ENCODE peak calls at places on chromosomes 7 and 10, in eight cellular contexts. T is left ventricle myocardium inferior; Q is NCI-H82; B is naive B cell; H is A172; I is effector memory CD8-positive, alpha-beta T cell; X is RPMI7951; A is cardiac fibroblast. S is an unnamed sample.

GRCh38 chr7:10646249-10646648 is 327.4 kb upstream of the PHF14 start:
- DNase-seq in T (no peak), Q (no peak), A (no peak), H (no peak), X (no peak), B (no peak), I (no peak), S (no peak)

GRCh38 chr7:158818325-158819213 is 10.7 kb downstream of the ESYT2 start:
- DNase-seq in B (peak), T (peak), I (peak), Q (peak), A (peak), X (peak), H (peak), S (peak)

GRCh38 chr10:10528563-10528910 is 489.1 kb upstream of the CELF2 start:
- DNase-seq in B (no peak), T (no peak), X (no peak), Q (no peak), A (peak), H (no peak), I (no peak), S (no peak)

GRCh38 chr10:102408728-102409603 is 9.6 kb downstream of the PSD start:
- DNase-seq in H (no peak), I (no peak), X (no peak), A (peak), T (no peak), B (no peak), Q (peak), S (peak)

GRCh38 chr7:36128448-36129047 is 24.5 kb upstream of the EEPD1 start:
- DNase-seq in B (no peak), X (peak), H (peak), A (peak), Q (peak), T (peak), I (no peak), S (peak)

GRCh38 chr7:38723327-38723726 is 92.2 kb upstream of the AMPH start:
- DNase-seq in T (no peak), A (no peak), Q (no peak), B (no peak), H (no peak), I (no peak), X (no peak), S (no peak)

GRCh38 chr10:71191459-71192113 is 20.8 kb upstream of the UNC5B start:
- DNase-seq in Q (peak), T (no peak), B (no peak), I (no peak), X (no peak), A (no peak), H (no peak), S (peak)

GRCh38 chr7:84251183-84251845 is 56.7 kb upstream of the SEMA3A start:
- DNase-seq in A (peak), B (no peak), I (no peak), X (peak), Q (no peak), H (peak), T (no peak), S (no peak)

GRCh38 chr10:24957624-24958435 is 5.4 kb upstream of the PRTFDC1 start:
- DNase-seq in H (peak), A (peak), T (no peak), X (peak), Q (no peak), B (no peak), I (no peak), S (no peak)

GRCh38 chr10:73876971-73877370 is 2.6 kb upstream of the CAMK2G start:
- DNase-seq in A (peak), H (peak), B (no peak), T (no peak), I (no peak), X (peak), Q (no peak), S (no peak)

GRCh38 chr7:103141753-103142404 is 7.0 kb downstream of the NAPEPLD start:
- DNase-seq in I (no peak), H (peak), X (peak), A (peak), Q (no peak), B (no peak), T (no peak), S (no peak)

GRCh38 chr7:24922099-24922773 is 57.7 kb downstream of the OSBPL3 start:
- DNase-seq in A (peak), B (no peak), X (peak), I (no peak), Q (no peak), T (no peak), H (peak), S (peak)

GRCh38 chr10:102752266-102752930 is 8.7 kb downstream of the WBP1L start:
- DNase-seq in H (no peak), I (no peak), B (no peak), Q (no peak), T (no peak), X (peak), A (peak), S (no peak)

GRCh38 chr10:76723781-76724336 is 913.7 kb downstream of the KCNMA1 start:
- DNase-seq in Q (no peak), T (no peak), B (no peak), A (no peak), H (no peak), I (no peak), X (no peak), S (no peak)

GRCh38 chr7:151919595-151919994 is 36.7 kb upstream of the GALNTL5 start:
- DNase-seq in X (no peak), T (no peak), Q (no peak), A (no peak), I (no peak), B (no peak), H (no peak), S (no peak)

GRCh38 chr10:77710759-77711682 is 73.4 kb upstream of the KCNMA1 start:
- DNase-seq in Q (peak), H (peak), A (peak), X (peak), B (peak), T (peak), I (peak), S (peak)

GRCh38 chr7:30853576-30853975 is 58.1 kb upstream of the AQP1 start:
- DNase-seq in H (no peak), A (no peak), T (no peak), I (no peak), B (no peak), X (no peak), Q (no peak), S (no peak)

GRCh38 chr10:99341860-99342517 is 12.8 kb downstream of the CNNM1 start:
- DNase-seq in X (peak), A (peak), B (no peak), I (no peak), H (no peak), T (no peak), Q (no peak), S (no peak)

GRCh38 chr10:351770-352318 is 216.6 kb downstream of the ZMYND11 start:
- DNase-seq in X (no peak), T (no peak), I (peak), B (no peak), Q (no peak), A (no peak), H (no peak), S (no peak)

GRCh38 chr7:30172451-30172850 is 37.7 kb downstream of the MTURN start:
- DNase-seq in A (no peak), X (peak), I (no peak), T (no peak), Q (no peak), B (no peak), H (peak), S (no peak)

GRCh38 chr10:93894516-93895378 is 969 bp downstream of the SLC35G1 start:
- DNase-seq in X (peak), A (peak), Q (peak), H (no peak), I (no peak), T (no peak), B (no peak), S (no peak)